ENCODE peak calls at places on chromosomes 3 and 15, in four cellular contexts. L is A549, B is K562, H is HepG2. W is an unnamed sample.

GRCh38 chr3:132180337-132180791 is 136.8 kb upstream of the ACP3 start:
- DNase-seq in B (peak), L (peak), H (peak), W (peak)

GRCh38 chr3:31105438-31106077 is 211.1 kb upstream of the GADL1 start:
- DNase-seq in L (no peak), B (peak), H (no peak), W (no peak)

GRCh38 chr15:41182266-41182665 is 48.3 kb downstream of the EXD1 start:
- DNase-seq in B (no peak), H (no peak), L (no peak), W (no peak)

GRCh38 chr3:10768995-10769394 is 47.0 kb upstream of the SLC6A11 start:
- DNase-seq in B (no peak), H (no peak), L (no peak), W (no peak)

GRCh38 chr3:154970796-154971195 is 109.3 kb upstream of the MME start:
- DNase-seq in H (no peak), L (no peak), B (no peak), W (no peak)

GRCh38 chr3:171282041-171282440 is 178.2 kb downstream of the TNIK start:
- DNase-seq in H (no peak), L (no peak), B (no peak), W (no peak)

GRCh38 chr3:113948015-113948917 is 453 bp downstream of the ZDHHC23 start:
- DNase-seq in B (peak), H (peak), L (peak), W (peak)

GRCh38 chr15:88331291-88331690 is 74.8 kb upstream of the NTRK3 start:
- DNase-seq in L (peak), B (peak), H (peak), W (peak)

GRCh38 chr15:46685096-46685495 is 1032.2 kb upstream of the SEMA6D start:
- DNase-seq in L (no peak), B (no peak), H (no peak), W (no peak)

GRCh38 chr15:62868507-62868906 is 174.0 kb upstream of the TPM1 start:
- DNase-seq in L (no peak), B (no peak), H (no peak), W (no peak)

GRCh38 chr3:46974421-46975227 is 1.9 kb downstream of the CCDC12 start:
- DNase-seq in L (no peak), B (no peak), H (peak), W (no peak)

GRCh38 chr15:59738676-59739075 is 49.6 kb upstream of the BNIP2 start:
- DNase-seq in L (no peak), H (peak), B (no peak), W (no peak)

GRCh38 chr3:123724306-123724705 is 139.5 kb upstream of the HACD2 start:
- DNase-seq in B (peak), H (no peak), L (no peak), W (peak)

GRCh38 chr3:22231061-22231460 is 480.1 kb upstream of the ZNF385D start:
- DNase-seq in B (no peak), H (no peak), L (no peak), W (no peak)

GRCh38 chr3:187594272-187594671 is 75.9 kb downstream of the SST start:
- DNase-seq in H (no peak), B (no peak), L (no peak), W (peak)

GRCh38 chr15:32844118-32844711 is 126.4 kb downstream of the GREM1 start:
- DNase-seq in H (peak), L (peak), B (peak), W (peak)

GRCh38 chr3:195771651-195772300 is 40.0 kb downstream of the MUC4 start:
- DNase-seq in L (no peak), B (no peak), H (no peak), W (no peak)
- TF ChIP-seq JUNB in L (no peak), B (no peak), H (no peak), W (no peak)

DNA sequence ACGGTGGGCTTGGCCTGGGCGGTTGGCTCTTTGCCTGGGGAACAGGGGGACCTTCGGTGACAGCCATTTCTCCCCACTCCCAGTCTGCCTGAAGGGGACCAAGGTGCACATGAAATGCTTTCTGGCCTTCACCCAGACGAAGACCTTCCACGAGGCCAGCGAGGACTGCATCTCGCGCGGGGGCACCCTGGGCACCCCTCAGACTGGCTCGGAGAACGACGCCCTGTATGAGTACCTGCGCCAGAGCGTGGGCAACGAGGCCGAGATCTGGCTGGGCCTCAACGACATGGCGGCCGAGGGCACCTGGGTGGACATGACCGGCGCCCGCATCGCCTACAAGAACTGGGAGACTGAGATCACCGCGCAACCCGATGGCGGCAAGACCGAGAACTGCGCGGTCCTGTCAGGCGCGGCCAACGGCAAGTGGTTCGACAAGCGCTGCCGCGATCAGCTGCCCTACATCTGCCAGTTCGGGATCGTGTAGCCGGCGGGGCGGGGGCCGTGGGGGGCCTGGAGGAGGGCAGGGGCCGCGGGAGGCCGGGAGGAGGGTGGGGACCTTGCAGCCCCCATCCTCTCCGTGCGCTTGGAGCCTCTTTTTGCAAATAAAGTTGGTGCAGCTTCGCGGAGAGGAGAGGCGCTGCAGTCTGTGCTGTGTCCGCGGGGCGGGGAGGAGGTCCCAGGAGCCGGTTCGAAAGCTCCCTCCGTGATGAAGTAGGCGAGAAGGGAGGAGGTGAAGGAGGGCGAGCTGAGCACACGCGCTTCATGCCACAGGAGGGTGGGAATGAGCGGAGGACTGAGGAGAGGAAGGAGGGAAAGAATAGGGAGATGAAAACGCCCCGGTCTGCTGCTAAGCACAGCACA is 9.6 kb downstream of the CLEC3B start:
- DNase-seq in L (no peak), H (no peak), B (no peak), W (peak)
- TF ChIP-seq JUNB in L (no peak), H (no peak), B (no peak), W (no peak)

DNA sequence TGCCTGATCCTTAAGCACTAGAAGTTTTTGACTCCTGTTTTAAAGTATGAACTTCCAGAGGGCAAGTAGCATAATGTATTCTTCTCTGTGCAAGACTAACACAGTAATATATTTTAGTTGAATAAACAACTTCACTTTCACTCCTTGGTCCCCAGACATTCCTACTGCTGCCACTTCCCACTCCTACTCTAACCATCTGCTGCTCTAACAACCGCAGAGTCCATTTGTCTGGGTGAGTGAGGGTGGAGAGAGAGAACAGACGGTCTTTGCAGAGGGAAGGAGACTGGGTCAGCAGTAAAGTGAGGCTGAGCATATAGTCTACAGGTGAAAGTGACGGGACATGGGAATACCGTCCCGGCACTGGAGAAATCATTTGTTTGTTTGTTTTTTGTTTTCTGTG is 301.0 kb upstream of the SLCO3A1 start:
- DNase-seq in B (no peak), L (no peak), H (no peak), W (no peak)
- TF ChIP-seq JUNB in B (no peak), L (no peak), H (no peak), W (no peak)

GRCh38 chr3:29594261-29594660 is 313.4 kb downstream of the RBMS3 start:
- DNase-seq in L (no peak), B (no peak), H (no peak), W (no peak)
- TF ChIP-seq JUNB in L (no peak), B (no peak), H (no peak), W (no peak)

GRCh38 chr3:62154457-62155148 is 218.7 kb downstream of the FEZF2 start:
- DNase-seq in B (no peak), H (peak), L (no peak), W (peak)
- TF ChIP-seq JUNB in B (no peak), H (no peak), L (no peak), W (no peak)

GRCh38 chr3:185221203-185221602 is 32.6 kb downstream of the EHHADH start:
- DNase-seq in H (no peak), L (no peak), B (no peak), W (no peak)

GRCh38 chr3:185225523-185225922 is 28.3 kb downstream of the EHHADH start:
- DNase-seq in B (no peak), L (no peak), H (no peak), W (no peak)

DNA sequence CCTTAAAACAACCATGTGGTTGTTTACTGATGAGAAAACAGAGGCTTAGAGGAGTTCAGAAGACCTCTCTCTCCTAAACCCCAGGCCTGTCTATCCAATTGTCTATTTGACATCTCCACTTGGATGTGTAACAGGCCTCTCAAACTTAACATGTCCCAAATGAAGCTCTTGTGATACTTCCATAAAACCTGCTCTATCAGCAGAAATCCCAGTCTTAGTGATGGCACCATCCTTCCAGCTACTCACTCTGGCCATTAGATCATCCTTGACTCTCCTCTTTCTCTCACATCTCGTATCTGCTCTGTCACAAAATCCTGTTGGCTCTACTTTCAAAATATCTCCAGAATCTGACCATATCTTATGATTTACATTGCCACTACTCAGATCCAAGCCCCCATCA is 28.8 kb downstream of the EHHADH start:
- DNase-seq in H (no peak), B (no peak), L (no peak), W (no peak)
- TF ChIP-seq JUNB in H (no peak), B (no peak), L (no peak), W (no peak)

DNA sequence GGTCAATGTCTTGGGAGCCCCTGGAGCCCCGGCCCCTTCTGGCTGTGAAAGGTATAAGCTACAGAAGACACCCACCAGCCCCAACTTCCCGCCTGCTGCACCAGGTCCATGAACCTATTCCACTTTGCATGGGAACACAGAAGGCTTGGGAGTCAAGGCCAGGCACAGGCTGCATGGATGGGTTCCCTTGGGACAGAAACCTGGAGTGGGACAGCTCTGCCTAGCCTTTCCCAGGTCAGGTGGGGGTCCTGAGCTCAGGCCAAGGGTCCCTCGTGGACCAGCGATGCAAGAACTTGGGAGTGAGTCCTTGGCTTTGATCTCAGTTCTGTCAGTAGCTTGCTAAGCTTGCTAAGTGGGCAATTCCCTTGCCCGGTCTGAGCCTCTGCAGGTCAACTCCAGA is 25.0 kb downstream of the TKT start:
- DNase-seq in H (no peak), B (no peak), L (no peak), W (no peak)
- TF ChIP-seq JUNB in H (no peak), B (no peak), L (no peak), W (no peak)

GRCh38 chr15:53323197-53323596 is 436.3 kb downstream of the WDR72 start:
- DNase-seq in L (no peak), B (no peak), H (no peak), W (no peak)
- TF ChIP-seq JUNB in L (no peak), B (no peak), H (no peak), W (no peak)

GRCh38 chr3:40720351-40720750 is 195.6 kb downstream of the ZNF621 start:
- DNase-seq in L (no peak), H (peak), B (no peak), W (no peak)

GRCh38 chr3:40723078-40723660 is 198.4 kb downstream of the ZNF621 start:
- DNase-seq in H (no peak), B (no peak), L (no peak), W (no peak)

GRCh38 chr3:40719660-40720287 is 195.0 kb downstream of the ZNF621 start:
- DNase-seq in L (no peak), B (peak), H (peak), W (peak)

GRCh38 chr3:40720863-40721262 is 196.1 kb downstream of the ZNF621 start:
- DNase-seq in L (no peak), H (no peak), B (no peak), W (no peak)

DNA sequence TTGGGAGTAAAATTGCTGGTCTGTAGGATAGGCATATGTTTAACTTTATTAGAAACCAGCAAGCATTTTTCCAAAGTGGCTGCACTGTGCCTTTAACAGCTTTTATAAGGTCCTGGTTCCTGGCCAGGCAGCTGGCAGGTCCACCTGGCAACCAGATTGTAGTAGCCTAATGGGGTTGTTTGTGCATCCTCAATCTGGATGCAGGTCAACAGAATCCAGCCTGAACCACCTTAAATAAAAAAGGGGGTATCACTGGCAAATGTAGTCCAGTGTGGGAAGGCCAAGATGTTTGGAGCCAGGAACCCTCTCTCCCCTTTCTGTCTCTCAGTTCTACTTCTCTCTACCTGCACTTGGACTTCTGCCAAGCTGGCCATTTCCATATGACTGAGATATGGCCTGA is 200.3 kb downstream of the ZNF621 start:
- DNase-seq in H (no peak), B (no peak), L (no peak), W (no peak)
- TF ChIP-seq JUNB in H (no peak), B (no peak), L (no peak), W (no peak)